ENCODE peak calls at places on chromosome 6, in five cellular contexts. One of them, this sample, is unnamed.

GRCh38 chr6:128511518-128511917 is 8.9 kb downstream of the PTPRK start:
- DNase-seq in A549: peak
- DNase-seq in foreskin keratinocyte: peak
- DNase-seq in neural crest cell: no peak
- DNase-seq in tibial nerve: no peak
- DNase-seq in this sample: no peak

GRCh38 chr6:152292595-152292994 is 344.6 kb downstream of the SYNE1 start:
- DNase-seq in A549: no peak
- DNase-seq in foreskin keratinocyte: no peak
- DNase-seq in neural crest cell: no peak
- DNase-seq in tibial nerve: no peak
- DNase-seq in this sample: no peak

GRCh38 chr6:90472716-90473115 is 114.2 kb downstream of the MAP3K7 start:
- DNase-seq in A549: no peak
- DNase-seq in foreskin keratinocyte: no peak
- DNase-seq in neural crest cell: no peak
- DNase-seq in tibial nerve: no peak
- DNase-seq in this sample: no peak

GRCh38 chr6:89661559-89661958 is 23.0 kb upstream of the LYRM2 start:
- DNase-seq in A549: no peak
- DNase-seq in foreskin keratinocyte: no peak
- DNase-seq in neural crest cell: no peak
- DNase-seq in tibial nerve: no peak
- DNase-seq in this sample: no peak

GRCh38 chr6:39917981-39918380 is 16.3 kb downstream of the MOCS1 start:
- DNase-seq in A549: no peak
- DNase-seq in foreskin keratinocyte: no peak
- DNase-seq in neural crest cell: no peak
- DNase-seq in tibial nerve: no peak
- DNase-seq in this sample: no peak

GRCh38 chr6:11315743-11316437 is 83.4 kb upstream of the NEDD9 start:
- DNase-seq in A549: peak
- DNase-seq in foreskin keratinocyte: peak
- DNase-seq in neural crest cell: no peak
- DNase-seq in tibial nerve: no peak
- DNase-seq in this sample: no peak

GRCh38 chr6:97850458-97851218 is 567.6 kb upstream of the MMS22L start:
- DNase-seq in A549: no peak
- DNase-seq in foreskin keratinocyte: no peak
- DNase-seq in neural crest cell: no peak
- DNase-seq in tibial nerve: no peak
- DNase-seq in this sample: no peak

GRCh38 chr6:3509326-3509725 is 52.5 kb upstream of the SLC22A23 start:
- DNase-seq in A549: no peak
- DNase-seq in foreskin keratinocyte: peak
- DNase-seq in neural crest cell: no peak
- DNase-seq in tibial nerve: no peak
- DNase-seq in this sample: no peak

GRCh38 chr6:44178424-44179071 is 19.9 kb downstream of the CAPN11 start:
- DNase-seq in A549: no peak
- DNase-seq in foreskin keratinocyte: no peak
- DNase-seq in neural crest cell: no peak
- DNase-seq in tibial nerve: no peak
- DNase-seq in this sample: no peak

GRCh38 chr6:145736854-145737181 is 1.5 kb upstream of the EPM2A start:
- DNase-seq in A549: no peak
- DNase-seq in foreskin keratinocyte: no peak
- DNase-seq in neural crest cell: no peak
- DNase-seq in tibial nerve: no peak
- DNase-seq in this sample: no peak

GRCh38 chr6:29661071-29661470 is 4.2 kb downstream of the MOG start:
- DNase-seq in A549: no peak
- DNase-seq in foreskin keratinocyte: no peak
- DNase-seq in neural crest cell: no peak
- DNase-seq in tibial nerve: no peak
- DNase-seq in this sample: no peak

GRCh38 chr6:141688916-141689315 is 443.8 kb upstream of the GJE1 start:
- DNase-seq in A549: no peak
- DNase-seq in foreskin keratinocyte: no peak
- DNase-seq in neural crest cell: no peak
- DNase-seq in tibial nerve: no peak
- DNase-seq in this sample: no peak

GRCh38 chr6:97669191-97669651 is 386.2 kb upstream of the MMS22L start:
- DNase-seq in A549: no peak
- DNase-seq in foreskin keratinocyte: no peak
- DNase-seq in neural crest cell: peak
- DNase-seq in tibial nerve: no peak
- DNase-seq in this sample: peak

GRCh38 chr6:3623451-3624267 is 127.9 kb downstream of the PXDC1 start:
- DNase-seq in A549: no peak
- DNase-seq in foreskin keratinocyte: no peak
- DNase-seq in neural crest cell: no peak
- DNase-seq in tibial nerve: no peak
- DNase-seq in this sample: no peak

GRCh38 chr6:28907394-28907793 is 16.4 kb downstream of the TRIM27 start:
- DNase-seq in A549: no peak
- DNase-seq in foreskin keratinocyte: no peak
- DNase-seq in neural crest cell: no peak
- DNase-seq in tibial nerve: no peak
- DNase-seq in this sample: no peak

GRCh38 chr6:41638801-41639555 is 710 bp downstream of the MDFI start:
- DNase-seq in A549: no peak
- DNase-seq in foreskin keratinocyte: no peak
- DNase-seq in neural crest cell: peak
- DNase-seq in tibial nerve: no peak
- DNase-seq in this sample: no peak

GRCh38 chr6:125844989-125845388 is 54.2 kb downstream of the NCOA7 start:
- DNase-seq in A549: no peak
- DNase-seq in foreskin keratinocyte: no peak
- DNase-seq in neural crest cell: no peak
- DNase-seq in tibial nerve: no peak
- DNase-seq in this sample: no peak

GRCh38 chr6:154169193-154169847 is 130.3 kb downstream of the OPRM1 start:
- DNase-seq in A549: no peak
- DNase-seq in foreskin keratinocyte: no peak
- DNase-seq in neural crest cell: no peak
- DNase-seq in tibial nerve: no peak
- DNase-seq in this sample: no peak

GRCh38 chr6:41667195-41667594 is 28.9 kb downstream of the MDFI start:
- DNase-seq in A549: no peak
- DNase-seq in foreskin keratinocyte: no peak
- DNase-seq in neural crest cell: no peak
- DNase-seq in tibial nerve: no peak
- DNase-seq in this sample: no peak

GRCh38 chr6:154243793-154244768 is 112.5 kb downstream of the IPCEF1 start:
- DNase-seq in A549: no peak
- DNase-seq in foreskin keratinocyte: peak
- DNase-seq in neural crest cell: no peak
- DNase-seq in tibial nerve: no peak
- DNase-seq in this sample: no peak

GRCh38 chr6:33166811-33167210 is 25.5 kb downstream of the COL11A2 start:
- DNase-seq in A549: no peak
- DNase-seq in foreskin keratinocyte: no peak
- DNase-seq in neural crest cell: no peak
- DNase-seq in tibial nerve: no peak
- DNase-seq in this sample: no peak

GRCh38 chr6:121823437-121823851 is 388.0 kb downstream of the GJA1 start:
- DNase-seq in A549: peak
- DNase-seq in foreskin keratinocyte: no peak
- DNase-seq in neural crest cell: no peak
- DNase-seq in tibial nerve: no peak
- DNase-seq in this sample: no peak

GRCh38 chr6:36752187-36752885 is 54.7 kb downstream of the RAB44 start:
- DNase-seq in A549: no peak
- DNase-seq in foreskin keratinocyte: no peak
- DNase-seq in neural crest cell: no peak
- DNase-seq in tibial nerve: no peak
- DNase-seq in this sample: no peak

GRCh38 chr6:165910184-165910583 is 247.1 kb upstream of the PDE10A start:
- DNase-seq in A549: no peak
- DNase-seq in foreskin keratinocyte: no peak
- DNase-seq in neural crest cell: no peak
- DNase-seq in tibial nerve: no peak
- DNase-seq in this sample: no peak

GRCh38 chr6:48782230-48782629 is 671.2 kb upstream of the PTCHD4 start:
- DNase-seq in A549: no peak
- DNase-seq in foreskin keratinocyte: no peak
- DNase-seq in neural crest cell: no peak
- DNase-seq in tibial nerve: no peak
- DNase-seq in this sample: peak

GRCh38 chr6:162750776-162751175 is 23.0 kb downstream of the PACRG start:
- DNase-seq in A549: peak
- DNase-seq in foreskin keratinocyte: peak
- DNase-seq in neural crest cell: no peak
- DNase-seq in tibial nerve: no peak
- DNase-seq in this sample: no peak

GRCh38 chr6:79421707-79422484 is 115.3 kb downstream of the LCA5 start:
- DNase-seq in A549: peak
- DNase-seq in foreskin keratinocyte: peak
- DNase-seq in neural crest cell: no peak
- DNase-seq in tibial nerve: no peak
- DNase-seq in this sample: no peak

DNA sequence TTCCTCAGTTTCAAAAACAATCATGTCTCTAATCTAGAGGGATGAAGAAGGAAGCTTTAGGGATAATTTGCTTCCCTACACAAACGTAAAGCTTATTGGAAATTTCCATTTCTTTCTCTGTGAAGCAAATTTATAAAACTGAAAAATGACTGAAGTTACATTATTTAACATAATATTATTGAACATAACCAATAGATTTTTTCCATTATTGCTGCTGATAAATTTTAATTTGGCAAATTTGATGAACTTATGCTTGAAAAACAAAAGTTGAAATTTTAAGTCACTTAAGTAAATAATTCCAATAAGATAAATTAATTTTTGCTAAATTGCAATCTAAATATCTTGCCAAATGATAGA is 140.9 kb downstream of the GMDS start:
- DNase-seq in A549: no peak
- DNase-seq in foreskin keratinocyte: no peak
- DNase-seq in neural crest cell: no peak
- DNase-seq in tibial nerve: no peak
- DNase-seq in this sample: no peak
- TF ChIP-seq CTCF in A549: no peak
- TF ChIP-seq CTCF in foreskin keratinocyte: no peak
- TF ChIP-seq CTCF in neural crest cell: no peak
- TF ChIP-seq CTCF in tibial nerve: no peak
- TF ChIP-seq CTCF in this sample: no peak

GRCh38 chr6:16184129-16184528 is 54.3 kb upstream of the GMPR start:
- DNase-seq in A549: peak
- DNase-seq in foreskin keratinocyte: no peak
- DNase-seq in neural crest cell: no peak
- DNase-seq in tibial nerve: no peak
- DNase-seq in this sample: no peak
- TF ChIP-seq CTCF in A549: no peak
- TF ChIP-seq CTCF in foreskin keratinocyte: peak
- TF ChIP-seq CTCF in neural crest cell: no peak
- TF ChIP-seq CTCF in tibial nerve: no peak
- TF ChIP-seq CTCF in this sample: no peak

GRCh38 chr6:10237284-10238043 is 177.4 kb downstream of the TFAP2A start:
- DNase-seq in A549: peak
- DNase-seq in foreskin keratinocyte: peak
- DNase-seq in neural crest cell: no peak
- DNase-seq in tibial nerve: no peak
- DNase-seq in this sample: no peak
- TF ChIP-seq CTCF in A549: no peak
- TF ChIP-seq CTCF in foreskin keratinocyte: no peak
- TF ChIP-seq CTCF in neural crest cell: no peak
- TF ChIP-seq CTCF in tibial nerve: no peak
- TF ChIP-seq CTCF in this sample: no peak

DNA sequence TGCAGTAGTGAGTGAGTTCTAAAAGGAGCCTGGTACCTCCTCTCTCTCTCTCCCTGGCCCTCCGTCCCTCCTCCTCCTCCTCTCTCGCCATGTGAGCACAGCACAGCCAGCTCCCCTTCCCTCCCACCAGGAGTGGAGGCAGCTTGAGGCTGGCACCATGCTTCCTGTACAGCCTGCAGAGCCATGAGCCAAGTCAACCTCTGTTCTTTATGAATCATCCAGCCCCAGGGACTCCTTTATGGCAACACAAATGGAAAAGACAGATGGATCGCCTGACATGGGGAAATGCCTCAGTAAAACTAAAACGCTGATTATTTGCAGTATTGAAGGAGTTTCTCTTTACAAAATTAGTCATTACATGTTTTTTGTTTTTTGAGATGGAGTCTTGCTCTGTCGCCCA is 233.7 kb upstream of the ARID1B start:
- DNase-seq in A549: no peak
- DNase-seq in foreskin keratinocyte: no peak
- DNase-seq in neural crest cell: no peak
- DNase-seq in tibial nerve: no peak
- DNase-seq in this sample: no peak
- TF ChIP-seq CTCF in A549: no peak
- TF ChIP-seq CTCF in foreskin keratinocyte: no peak
- TF ChIP-seq CTCF in neural crest cell: no peak
- TF ChIP-seq CTCF in tibial nerve: no peak
- TF ChIP-seq CTCF in this sample: no peak

GRCh38 chr6:84346372-84346771 is 118.9 kb upstream of the CEP162 start:
- DNase-seq in A549: no peak
- DNase-seq in foreskin keratinocyte: no peak
- DNase-seq in neural crest cell: no peak
- DNase-seq in tibial nerve: no peak
- DNase-seq in this sample: no peak
- TF ChIP-seq CTCF in A549: no peak
- TF ChIP-seq CTCF in foreskin keratinocyte: no peak
- TF ChIP-seq CTCF in neural crest cell: no peak
- TF ChIP-seq CTCF in tibial nerve: no peak
- TF ChIP-seq CTCF in this sample: no peak